ENCODE peak calls at places on chromosomes 11 and 22, in four cellular contexts. E is H9, D is IMR-90, F is H1. I is an unnamed sample.
A peak's percentile ranks its signal among the peaks of the same experiment; 100 is the strongest.

GRCh38 chr11:96307748-96308133 is 35.3 kb downstream of the MAML2 start:
- DNase-seq in D (peak; percentile 95), E (no peak), F (no peak), I (peak; percentile 24)

GRCh38 chr11:71349627-71350026 is 97.2 kb upstream of the SHANK2 start:
- DNase-seq in E (no peak), D (no peak), F (no peak), I (no peak)

GRCh38 chr11:35641206-35641885 is 21.2 kb upstream of the TRIM44 start:
- DNase-seq in E (no peak), D (no peak), F (no peak), I (peak; percentile 85)

GRCh38 chr11:47980907-47981621 is 705 bp downstream of the PTPRJ start:
- DNase-seq in F (peak; percentile 80), D (peak; percentile 40), E (peak; percentile 45), I (peak; percentile 74)

GRCh38 chr11:116984589-116984988 is 113.6 kb downstream of the SIK3 start:
- DNase-seq in E (no peak), D (peak; percentile 98), F (no peak), I (no peak)

GRCh38 chr11:41051919-41052630 is 407.4 kb downstream of the LRRC4C start:
- DNase-seq in F (no peak), D (no peak), E (no peak), I (no peak)

GRCh38 chr22:19527861-19528417 is 3.7 kb upstream of the CLDN5 start:
- DNase-seq in F (no peak), E (no peak), D (peak; percentile 38), I (no peak)

GRCh38 chr11:10604340-10604748 is 35.9 kb upstream of the LYVE1 start:
- DNase-seq in E (no peak), F (no peak), D (peak; percentile 53), I (no peak)

GRCh38 chr22:19178065-19178658 is 374 bp downstream of the SLC25A1 start:
- DNase-seq in E (no peak), F (peak; percentile 73), D (peak; percentile 11), I (peak; percentile 46)

DNA sequence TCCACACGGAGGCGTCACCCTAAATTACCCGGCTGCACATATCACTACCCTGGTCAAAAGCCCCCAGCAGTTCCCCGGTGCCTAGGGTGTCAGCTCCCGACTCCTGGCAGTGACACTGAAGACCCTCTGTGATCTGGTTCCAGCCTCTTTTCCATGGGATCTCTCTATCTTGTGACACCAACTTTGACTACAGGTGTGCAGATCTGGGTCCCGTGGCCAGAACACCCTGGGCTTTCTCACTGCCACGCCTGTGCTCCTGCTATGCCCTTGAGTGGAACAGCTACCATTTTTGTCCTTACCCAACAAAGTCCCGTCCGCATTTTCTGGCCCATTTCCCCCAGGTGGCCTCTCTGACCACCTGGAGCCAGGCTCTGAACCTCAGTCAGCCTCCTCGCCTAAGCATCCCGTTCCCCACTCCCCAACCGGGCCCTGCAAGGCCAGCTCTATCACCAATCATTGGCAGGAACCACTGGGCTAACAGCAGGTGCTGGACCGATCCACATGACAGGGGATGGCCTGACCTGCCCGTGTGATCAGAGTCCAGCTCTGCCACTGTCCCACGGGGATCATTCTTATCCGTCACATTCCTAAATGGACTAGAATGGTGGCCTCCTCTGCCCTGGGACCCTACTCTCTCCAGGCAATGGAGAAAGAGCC is 20.7 kb upstream of the CBX7 start:
- DNase-seq in E (no peak), F (no peak), D (no peak), I (no peak)
- H2BK120ac ChIP-seq in E (no peak overlapping the region), F (peak overlapping the region; percentile 76), D (peak overlapping the region; percentile 100), I (no peak overlapping the region)

GRCh38 chr11:75449776-75450175 is 16.8 kb upstream of the KLHL35 start:
- DNase-seq in F (no peak), D (no peak), E (no peak), I (no peak)
- H3K56ac ChIP-seq in F (no peak overlapping the region), D (no peak overlapping the region), E (no peak overlapping the region), I (no peak overlapping the region)

GRCh38 chr11:60906132-60906972 is at the start of gene PRPF19:
- DNase-seq in F (peak; percentile 99), E (peak; percentile 98), D (peak; percentile 92), I (peak; percentile 98)
- H2BK120ac ChIP-seq in F (no peak within 1 kb of the TSS), E (no peak within 1 kb of the TSS), D (peak within 1 kb of the TSS; percentile 2), I (no peak within 1 kb of the TSS)

DNA sequence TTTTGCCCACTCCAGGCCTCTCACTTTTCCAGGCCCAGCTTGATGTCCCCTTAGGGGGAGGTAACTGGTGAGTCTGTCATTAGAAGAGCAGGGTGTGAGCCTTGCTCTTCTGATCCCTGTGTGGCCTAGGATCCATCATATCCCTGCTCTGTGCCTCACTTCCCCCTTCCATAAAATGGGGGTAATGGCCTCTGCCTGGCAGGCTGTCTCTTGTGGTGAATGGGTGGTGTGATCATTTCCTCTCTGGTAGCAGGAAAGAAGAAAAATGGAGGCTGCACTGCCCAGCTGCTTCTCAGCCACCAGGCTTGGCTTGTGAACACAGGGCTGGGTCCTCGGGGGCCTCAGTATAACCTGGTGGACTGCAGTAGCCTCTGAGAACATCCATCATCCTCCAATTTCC is 5.6 kb downstream of the ARHGEF17 start:
- DNase-seq in E (no peak), F (no peak), D (no peak), I (no peak)
- H3K56ac ChIP-seq in E (no peak overlapping the region), F (no peak overlapping the region), D (peak overlapping the region; percentile 30), I (peak overlapping the region; percentile 57)

GRCh38 chr22:44739024-44739423 is 13.4 kb upstream of the ARHGAP8 start:
- DNase-seq in D (no peak), F (no peak), E (no peak), I (no peak)

GRCh38 chr22:44735518-44736428 is 16.6 kb upstream of the ARHGAP8 start:
- DNase-seq in D (peak; percentile 41), F (peak; percentile 100), E (peak; percentile 89), I (peak; percentile 66)

GRCh38 chr22:44736581-44737413 is 15.6 kb upstream of the ARHGAP8 start:
- DNase-seq in F (peak; percentile 55), E (no peak), D (peak; percentile 26), I (no peak)

GRCh38 chr22:44738347-44738715 is 14.0 kb upstream of the ARHGAP8 start:
- DNase-seq in F (peak; percentile 54), D (peak; percentile 17), E (peak; percentile 70), I (peak; percentile 69)

GRCh38 chr22:44737414-44738346 is 14.7 kb upstream of the ARHGAP8 start:
- DNase-seq in E (peak; percentile 65), F (peak; percentile 60), D (no peak), I (no peak)
- H2BK120ac ChIP-seq in E (no peak overlapping the region), F (no peak overlapping the region), D (peak overlapping the region; percentile 48), I (no peak overlapping the region)

DNA sequence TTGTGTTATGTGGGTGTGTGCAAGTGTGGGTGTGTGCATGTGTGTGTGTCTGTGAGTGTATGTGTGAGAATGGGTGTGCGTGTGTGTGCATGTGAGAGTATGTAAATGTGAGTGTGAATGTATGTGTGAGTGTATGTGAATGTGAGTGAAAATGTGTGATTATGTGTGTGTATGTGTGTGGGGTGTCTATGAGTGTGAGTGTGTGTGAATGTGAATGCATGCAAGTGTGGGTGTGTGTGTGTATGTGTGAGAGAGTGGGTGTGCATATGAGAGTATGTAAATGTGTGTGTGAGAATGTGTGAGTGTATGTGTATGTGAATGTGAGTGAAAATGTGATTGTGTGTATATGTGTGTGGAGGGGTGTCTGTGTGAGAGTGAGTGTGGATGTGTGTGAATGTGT is 1292.7 kb downstream of the TBC1D22A start:
- DNase-seq in E (no peak), D (no peak), F (no peak), I (no peak)
- H3K56ac ChIP-seq in E (no peak overlapping the region), D (no peak overlapping the region), F (peak overlapping the region; percentile 85), I (no peak overlapping the region)

GRCh38 chr11:128193633-128194032 is 393.7 kb downstream of the ETS1 start:
- DNase-seq in F (no peak), D (no peak), E (no peak), I (no peak)
- H2BK120ac ChIP-seq in F (no peak overlapping the region), D (no peak overlapping the region), E (no peak overlapping the region), I (no peak overlapping the region)

GRCh38 chr11:23473782-23474181 is 613.5 kb upstream of the CCDC179 start:
- DNase-seq in F (no peak), E (no peak), D (no peak), I (no peak)
- H3K56ac ChIP-seq in F (no peak overlapping the region), E (no peak overlapping the region), D (no peak overlapping the region), I (no peak overlapping the region)

I was measured in mesendoderm.